ENCODE peak calls at places on chromosomes 7 and 10, in nine cellular contexts. Y, Q, H, G, R, B, U, D and Z are unnamed samples.

GRCh38 chr10:74502963-74503608 is 323.3 kb upstream of the KAT6B start:
- DNase-seq in Y (peak), Q (no peak), H (peak), G (no peak), R (no peak), B (no peak), U (peak), D (no peak), Z (peak)

GRCh38 chr7:55588976-55589604 is 16.8 kb upstream of the VOPP1 start:
- DNase-seq in Y (no peak), Q (no peak), H (no peak), G (no peak), R (no peak), B (no peak), U (no peak), D (no peak), Z (no peak)

GRCh38 chr10:103966671-103967432 is at the start of gene SLK:
- DNase-seq in Y (peak), Q (peak), H (peak), G (peak), R (peak), B (peak), U (peak), D (peak), Z (peak)

GRCh38 chr10:99658622-99659030 is 683 bp upstream of the ENTPD7 start:
- DNase-seq in Y (no peak), Q (peak), H (no peak), G (no peak), R (peak), B (no peak), U (no peak), D (no peak), Z (no peak)

GRCh38 chr10:109089779-109090178 is 833.5 kb downstream of the XPNPEP1 start:
- DNase-seq in Y (no peak), Q (no peak), H (no peak), G (no peak), R (no peak), B (no peak), U (no peak), D (no peak), Z (no peak)

GRCh38 chr10:124035928-124036558 is 57.4 kb downstream of the CHST15 start:
- DNase-seq in Y (no peak), Q (peak), H (no peak), G (no peak), R (no peak), B (no peak), U (no peak), D (peak), Z (no peak)

GRCh38 chr10:114648368-114648767 is 9.7 kb downstream of the ABLIM1 start:
- DNase-seq in Y (no peak), Q (no peak), H (peak), G (no peak), R (no peak), B (no peak), U (no peak), D (no peak), Z (peak)

GRCh38 chr10:18066947-18067346 is 73.3 kb upstream of the CACNB2 start:
- DNase-seq in Y (no peak), Q (no peak), H (peak), G (no peak), R (no peak), B (no peak), U (no peak), D (no peak), Z (no peak)

GRCh38 chr10:12041766-12042408 is 722 bp downstream of the UPF2 start:
- DNase-seq in Y (no peak), Q (peak), H (no peak), G (no peak), R (no peak), B (no peak), U (no peak), D (no peak), Z (no peak)

GRCh38 chr10:30705086-30705624 is 75.6 kb upstream of the LYZL2 start:
- DNase-seq in Y (no peak), Q (peak), H (no peak), G (no peak), R (no peak), B (no peak), U (no peak), D (no peak), Z (no peak)

GRCh38 chr7:43630466-43630865 is 47.6 kb downstream of the STK17A start:
- DNase-seq in Y (no peak), Q (no peak), H (no peak), G (no peak), R (no peak), B (no peak), U (no peak), D (no peak), Z (no peak)

GRCh38 chr7:134356421-134356936 is 39.7 kb upstream of the SLC35B4 start:
- DNase-seq in Y (no peak), Q (no peak), H (no peak), G (no peak), R (no peak), B (no peak), U (no peak), D (no peak), Z (no peak)

GRCh38 chr10:27724287-27724686 is 21.3 kb downstream of the MKX start:
- DNase-seq in Y (no peak), Q (no peak), H (no peak), G (no peak), R (no peak), B (no peak), U (no peak), D (no peak), Z (no peak)